ENCODE peak calls at places on chromosomes 13 and 19, in nine cellular contexts. One of them, this sample, is unnamed.

GRCh38 chr19:16234552-16235445 is 37.1 kb downstream of the AP1M1 start:
- DNase-seq in H9: no peak
- DNase-seq in activated CD8-positive, alpha-beta T cell treated with anti-CD3 and anti-CD28 coated beads for 36 hours: no peak
- DNase-seq in foreskin fibroblast: no peak
- DNase-seq in heart right ventricle: no peak
- DNase-seq in fibroblast of lung: no peak
- DNase-seq in cardiac muscle cell: no peak
- DNase-seq in type B pancreatic cell: no peak
- DNase-seq in NB4: no peak
- DNase-seq in this sample: no peak

GRCh38 chr19:49812997-49813861 is at the start of gene FUZ:
- DNase-seq in activated CD8-positive, alpha-beta T cell treated with anti-CD3 and anti-CD28 coated beads for 36 hours: peak
- DNase-seq in heart right ventricle: peak
- DNase-seq in cardiac muscle cell: peak
- DNase-seq in H9: peak
- DNase-seq in foreskin fibroblast: peak
- DNase-seq in type B pancreatic cell: peak
- DNase-seq in fibroblast of lung: peak
- DNase-seq in NB4: peak
- DNase-seq in this sample: peak

GRCh38 chr19:51166846-51167490 is 24.9 kb downstream of the SIGLEC7 start:
- DNase-seq in heart right ventricle: no peak
- DNase-seq in fibroblast of lung: no peak
- DNase-seq in type B pancreatic cell: no peak
- DNase-seq in cardiac muscle cell: no peak
- DNase-seq in NB4: peak
- DNase-seq in H9: no peak
- DNase-seq in foreskin fibroblast: no peak
- DNase-seq in activated CD8-positive, alpha-beta T cell treated with anti-CD3 and anti-CD28 coated beads for 36 hours: peak
- DNase-seq in this sample: no peak

GRCh38 chr19:56110515-56111448 is 10.3 kb downstream of the ZNF787 start:
- DNase-seq in heart right ventricle: peak
- DNase-seq in foreskin fibroblast: peak
- DNase-seq in cardiac muscle cell: peak
- DNase-seq in activated CD8-positive, alpha-beta T cell treated with anti-CD3 and anti-CD28 coated beads for 36 hours: no peak
- DNase-seq in H9: no peak
- DNase-seq in type B pancreatic cell: no peak
- DNase-seq in fibroblast of lung: peak
- DNase-seq in NB4: no peak
- DNase-seq in this sample: no peak

GRCh38 chr13:57073983-57074382 is 66.7 kb upstream of the PRR20A start:
- DNase-seq in heart right ventricle: no peak
- DNase-seq in cardiac muscle cell: no peak
- DNase-seq in foreskin fibroblast: no peak
- DNase-seq in H9: no peak
- DNase-seq in NB4: no peak
- DNase-seq in activated CD8-positive, alpha-beta T cell treated with anti-CD3 and anti-CD28 coated beads for 36 hours: no peak
- DNase-seq in fibroblast of lung: no peak
- DNase-seq in type B pancreatic cell: no peak
- DNase-seq in this sample: no peak

GRCh38 chr19:7509625-7510024 is 6.3 kb upstream of the ZNF358 start:
- DNase-seq in H9: peak
- DNase-seq in NB4: peak
- DNase-seq in foreskin fibroblast: peak
- DNase-seq in heart right ventricle: no peak
- DNase-seq in activated CD8-positive, alpha-beta T cell treated with anti-CD3 and anti-CD28 coated beads for 36 hours: peak
- DNase-seq in fibroblast of lung: no peak
- DNase-seq in cardiac muscle cell: no peak
- DNase-seq in type B pancreatic cell: no peak
- DNase-seq in this sample: peak

GRCh38 chr19:18733196-18733647 is 49.7 kb downstream of the CRTC1 start:
- DNase-seq in cardiac muscle cell: peak
- DNase-seq in heart right ventricle: no peak
- DNase-seq in NB4: no peak
- DNase-seq in type B pancreatic cell: no peak
- DNase-seq in fibroblast of lung: peak
- DNase-seq in H9: no peak
- DNase-seq in foreskin fibroblast: peak
- DNase-seq in activated CD8-positive, alpha-beta T cell treated with anti-CD3 and anti-CD28 coated beads for 36 hours: no peak
- DNase-seq in this sample: no peak

GRCh38 chr19:41311613-41312012 is 1.6 kb downstream of the CCDC97 start:
- DNase-seq in NB4: no peak
- DNase-seq in activated CD8-positive, alpha-beta T cell treated with anti-CD3 and anti-CD28 coated beads for 36 hours: no peak
- DNase-seq in type B pancreatic cell: no peak
- DNase-seq in foreskin fibroblast: no peak
- DNase-seq in cardiac muscle cell: no peak
- DNase-seq in fibroblast of lung: no peak
- DNase-seq in H9: no peak
- DNase-seq in heart right ventricle: no peak
- DNase-seq in this sample: no peak

GRCh38 chr19:34217952-34218817 is 36.2 kb upstream of the GARRE1 start:
- DNase-seq in cardiac muscle cell: peak
- DNase-seq in heart right ventricle: no peak
- DNase-seq in foreskin fibroblast: peak
- DNase-seq in fibroblast of lung: peak
- DNase-seq in type B pancreatic cell: no peak
- DNase-seq in activated CD8-positive, alpha-beta T cell treated with anti-CD3 and anti-CD28 coated beads for 36 hours: peak
- DNase-seq in H9: no peak
- DNase-seq in NB4: peak
- DNase-seq in this sample: peak

GRCh38 chr13:27004389-27004788 is 167.2 kb downstream of the USP12 start:
- DNase-seq in NB4: no peak
- DNase-seq in foreskin fibroblast: peak
- DNase-seq in cardiac muscle cell: no peak
- DNase-seq in H9: no peak
- DNase-seq in heart right ventricle: no peak
- DNase-seq in fibroblast of lung: no peak
- DNase-seq in activated CD8-positive, alpha-beta T cell treated with anti-CD3 and anti-CD28 coated beads for 36 hours: no peak
- DNase-seq in type B pancreatic cell: no peak
- DNase-seq in this sample: no peak

GRCh38 chr19:49343127-49343526 is 7.9 kb downstream of the CD37 start:
- DNase-seq in foreskin fibroblast: no peak
- DNase-seq in cardiac muscle cell: no peak
- DNase-seq in NB4: no peak
- DNase-seq in H9: no peak
- DNase-seq in type B pancreatic cell: no peak
- DNase-seq in fibroblast of lung: no peak
- DNase-seq in heart right ventricle: no peak
- DNase-seq in activated CD8-positive, alpha-beta T cell treated with anti-CD3 and anti-CD28 coated beads for 36 hours: no peak
- DNase-seq in this sample: no peak

GRCh38 chr19:18529782-18530181 is 7.9 kb upstream of the ELL start:
- DNase-seq in NB4: no peak
- DNase-seq in activated CD8-positive, alpha-beta T cell treated with anti-CD3 and anti-CD28 coated beads for 36 hours: no peak
- DNase-seq in type B pancreatic cell: no peak
- DNase-seq in heart right ventricle: no peak
- DNase-seq in H9: no peak
- DNase-seq in fibroblast of lung: no peak
- DNase-seq in foreskin fibroblast: peak
- DNase-seq in cardiac muscle cell: no peak
- DNase-seq in this sample: no peak

GRCh38 chr19:55097864-55098715 is 19.3 kb downstream of the PPP1R12C start:
- DNase-seq in foreskin fibroblast: no peak
- DNase-seq in fibroblast of lung: no peak
- DNase-seq in type B pancreatic cell: no peak
- DNase-seq in H9: no peak
- DNase-seq in NB4: peak
- DNase-seq in activated CD8-positive, alpha-beta T cell treated with anti-CD3 and anti-CD28 coated beads for 36 hours: no peak
- DNase-seq in cardiac muscle cell: no peak
- DNase-seq in heart right ventricle: no peak
- DNase-seq in this sample: no peak

GRCh38 chr13:49366841-49367240 is 77.0 kb downstream of the CAB39L start:
- DNase-seq in activated CD8-positive, alpha-beta T cell treated with anti-CD3 and anti-CD28 coated beads for 36 hours: no peak
- DNase-seq in H9: no peak
- DNase-seq in cardiac muscle cell: peak
- DNase-seq in heart right ventricle: no peak
- DNase-seq in NB4: no peak
- DNase-seq in fibroblast of lung: peak
- DNase-seq in foreskin fibroblast: peak
- DNase-seq in type B pancreatic cell: no peak
- DNase-seq in this sample: no peak

GRCh38 chr13:74077847-74078246 is 56.4 kb downstream of the KLF12 start:
- DNase-seq in NB4: no peak
- DNase-seq in activated CD8-positive, alpha-beta T cell treated with anti-CD3 and anti-CD28 coated beads for 36 hours: no peak
- DNase-seq in foreskin fibroblast: peak
- DNase-seq in H9: no peak
- DNase-seq in heart right ventricle: peak
- DNase-seq in type B pancreatic cell: no peak
- DNase-seq in fibroblast of lung: peak
- DNase-seq in cardiac muscle cell: peak
- DNase-seq in this sample: peak

GRCh38 chr19:46944918-46945628 is 74.6 kb upstream of the NPAS1 start:
- DNase-seq in fibroblast of lung: peak
- DNase-seq in H9: peak
- DNase-seq in type B pancreatic cell: no peak
- DNase-seq in foreskin fibroblast: peak
- DNase-seq in cardiac muscle cell: peak
- DNase-seq in NB4: no peak
- DNase-seq in heart right ventricle: peak
- DNase-seq in activated CD8-positive, alpha-beta T cell treated with anti-CD3 and anti-CD28 coated beads for 36 hours: no peak
- DNase-seq in this sample: no peak

GRCh38 chr13:110023729-110024645 is 237.6 kb upstream of the IRS2 start:
- DNase-seq in NB4: no peak
- DNase-seq in type B pancreatic cell: no peak
- DNase-seq in fibroblast of lung: peak
- DNase-seq in activated CD8-positive, alpha-beta T cell treated with anti-CD3 and anti-CD28 coated beads for 36 hours: no peak
- DNase-seq in cardiac muscle cell: peak
- DNase-seq in heart right ventricle: peak
- DNase-seq in H9: no peak
- DNase-seq in foreskin fibroblast: peak
- DNase-seq in this sample: no peak
- TF ChIP-seq CTCF in NB4: no peak
- TF ChIP-seq CTCF in type B pancreatic cell: no peak
- TF ChIP-seq CTCF in fibroblast of lung: no peak
- TF ChIP-seq CTCF in activated CD8-positive, alpha-beta T cell treated with anti-CD3 and anti-CD28 coated beads for 36 hours: no peak
- TF ChIP-seq CTCF in cardiac muscle cell: no peak
- TF ChIP-seq CTCF in heart right ventricle: no peak
- TF ChIP-seq CTCF in H9: no peak
- TF ChIP-seq CTCF in foreskin fibroblast: no peak
- TF ChIP-seq CTCF in this sample: no peak

GRCh38 chr19:43652546-43652874 is 12.9 kb upstream of the CADM4 start:
- DNase-seq in foreskin fibroblast: no peak
- DNase-seq in cardiac muscle cell: no peak
- DNase-seq in heart right ventricle: no peak
- DNase-seq in NB4: no peak
- DNase-seq in activated CD8-positive, alpha-beta T cell treated with anti-CD3 and anti-CD28 coated beads for 36 hours: no peak
- DNase-seq in H9: no peak
- DNase-seq in fibroblast of lung: no peak
- DNase-seq in type B pancreatic cell: no peak
- DNase-seq in this sample: no peak
- TF ChIP-seq CTCF in foreskin fibroblast: no peak
- TF ChIP-seq CTCF in cardiac muscle cell: no peak
- TF ChIP-seq CTCF in heart right ventricle: no peak
- TF ChIP-seq CTCF in NB4: no peak
- TF ChIP-seq CTCF in activated CD8-positive, alpha-beta T cell treated with anti-CD3 and anti-CD28 coated beads for 36 hours: no peak
- TF ChIP-seq CTCF in H9: peak
- TF ChIP-seq CTCF in fibroblast of lung: no peak
- TF ChIP-seq CTCF in type B pancreatic cell: no peak
- TF ChIP-seq CTCF in this sample: no peak

DNA sequence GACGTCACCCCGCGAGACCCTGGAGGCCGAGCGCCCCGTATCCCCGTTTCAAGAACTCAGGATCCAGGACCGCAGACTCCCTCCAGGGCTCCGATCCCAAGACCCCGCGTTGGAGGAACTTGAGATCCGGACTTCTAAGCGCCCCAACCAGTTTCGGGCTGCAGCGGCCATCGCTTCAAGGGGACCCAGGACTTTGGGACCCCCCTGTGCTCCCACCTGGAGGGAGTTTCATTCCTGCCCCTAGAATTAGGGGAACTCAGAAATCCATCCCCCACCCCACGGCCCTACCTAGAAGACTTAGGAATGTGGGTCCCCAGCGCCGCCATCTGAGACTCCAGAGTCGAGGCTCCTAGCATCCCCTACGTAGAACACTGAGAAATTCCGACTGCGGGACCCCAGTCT is 399 bp downstream of the PLEKHG2 start:
- DNase-seq in NB4: no peak
- DNase-seq in fibroblast of lung: no peak
- DNase-seq in type B pancreatic cell: no peak
- DNase-seq in H9: no peak
- DNase-seq in activated CD8-positive, alpha-beta T cell treated with anti-CD3 and anti-CD28 coated beads for 36 hours: no peak
- DNase-seq in foreskin fibroblast: no peak
- DNase-seq in cardiac muscle cell: no peak
- DNase-seq in heart right ventricle: no peak
- DNase-seq in this sample: no peak
- TF ChIP-seq CTCF in NB4: no peak
- TF ChIP-seq CTCF in fibroblast of lung: no peak
- TF ChIP-seq CTCF in type B pancreatic cell: peak
- TF ChIP-seq CTCF in H9: no peak
- TF ChIP-seq CTCF in activated CD8-positive, alpha-beta T cell treated with anti-CD3 and anti-CD28 coated beads for 36 hours: no peak
- TF ChIP-seq CTCF in foreskin fibroblast: no peak
- TF ChIP-seq CTCF in cardiac muscle cell: no peak
- TF ChIP-seq CTCF in heart right ventricle: peak
- TF ChIP-seq CTCF in this sample: no peak

GRCh38 chr13:111637365-111637764 is 316.9 kb downstream of the TEX29 start:
- DNase-seq in foreskin fibroblast: no peak
- DNase-seq in heart right ventricle: no peak
- DNase-seq in NB4: no peak
- DNase-seq in cardiac muscle cell: no peak
- DNase-seq in fibroblast of lung: no peak
- DNase-seq in type B pancreatic cell: no peak
- DNase-seq in H9: no peak
- DNase-seq in activated CD8-positive, alpha-beta T cell treated with anti-CD3 and anti-CD28 coated beads for 36 hours: no peak
- DNase-seq in this sample: no peak

GRCh38 chr13:111636804-111637203 is 316.4 kb downstream of the TEX29 start:
- DNase-seq in type B pancreatic cell: no peak
- DNase-seq in heart right ventricle: no peak
- DNase-seq in fibroblast of lung: no peak
- DNase-seq in activated CD8-positive, alpha-beta T cell treated with anti-CD3 and anti-CD28 coated beads for 36 hours: no peak
- DNase-seq in NB4: no peak
- DNase-seq in H9: peak
- DNase-seq in foreskin fibroblast: no peak
- DNase-seq in cardiac muscle cell: no peak
- DNase-seq in this sample: no peak

GRCh38 chr13:111634410-111634809 is 314.0 kb downstream of the TEX29 start:
- DNase-seq in cardiac muscle cell: no peak
- DNase-seq in NB4: no peak
- DNase-seq in type B pancreatic cell: no peak
- DNase-seq in foreskin fibroblast: no peak
- DNase-seq in activated CD8-positive, alpha-beta T cell treated with anti-CD3 and anti-CD28 coated beads for 36 hours: no peak
- DNase-seq in heart right ventricle: no peak
- DNase-seq in H9: peak
- DNase-seq in fibroblast of lung: no peak
- DNase-seq in this sample: no peak

GRCh38 chr13:111638233-111638632 is 317.8 kb downstream of the TEX29 start:
- DNase-seq in NB4: no peak
- DNase-seq in type B pancreatic cell: no peak
- DNase-seq in foreskin fibroblast: no peak
- DNase-seq in fibroblast of lung: no peak
- DNase-seq in heart right ventricle: no peak
- DNase-seq in activated CD8-positive, alpha-beta T cell treated with anti-CD3 and anti-CD28 coated beads for 36 hours: no peak
- DNase-seq in H9: peak
- DNase-seq in cardiac muscle cell: no peak
- DNase-seq in this sample: no peak

DNA sequence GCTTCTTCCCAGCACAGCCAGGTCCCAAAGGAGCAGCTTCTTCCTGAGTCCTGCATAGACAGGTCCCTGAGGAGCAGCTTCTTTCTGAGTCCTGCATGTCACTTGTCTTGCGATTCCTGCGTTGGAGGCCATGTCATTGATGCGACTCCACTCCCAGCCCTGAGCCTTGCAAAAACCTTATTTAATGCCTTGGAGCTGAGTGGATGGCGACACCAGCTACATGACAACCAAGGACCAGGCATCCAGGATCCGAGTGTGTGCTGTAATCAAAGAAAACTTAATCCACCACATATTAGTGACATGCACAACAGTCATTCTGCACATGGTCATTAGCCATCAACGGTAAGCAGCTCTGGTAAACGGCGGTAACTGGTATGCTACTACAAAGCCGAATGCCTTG is 315.8 kb downstream of the TEX29 start:
- DNase-seq in heart right ventricle: no peak
- DNase-seq in H9: peak
- DNase-seq in activated CD8-positive, alpha-beta T cell treated with anti-CD3 and anti-CD28 coated beads for 36 hours: no peak
- DNase-seq in type B pancreatic cell: no peak
- DNase-seq in foreskin fibroblast: no peak
- DNase-seq in fibroblast of lung: no peak
- DNase-seq in NB4: no peak
- DNase-seq in cardiac muscle cell: no peak
- DNase-seq in this sample: no peak
- TF ChIP-seq CTCF in heart right ventricle: no peak
- TF ChIP-seq CTCF in H9: no peak
- TF ChIP-seq CTCF in activated CD8-positive, alpha-beta T cell treated with anti-CD3 and anti-CD28 coated beads for 36 hours: no peak
- TF ChIP-seq CTCF in type B pancreatic cell: no peak
- TF ChIP-seq CTCF in foreskin fibroblast: no peak
- TF ChIP-seq CTCF in fibroblast of lung: no peak
- TF ChIP-seq CTCF in NB4: no peak
- TF ChIP-seq CTCF in cardiac muscle cell: no peak
- TF ChIP-seq CTCF in this sample: no peak